ENCODE peak calls at places on chromosomes 11 and 22, in nine cellular contexts. M is fibroblast of lung; A is GM20000; P is RCC 7860; K is heart left ventricle; L is activated naive CD8-positive, alpha-beta T cell treated with anti-CD3 and anti-CD28 coated beads, Interleukin-2, amount 50 U/mL, for 24 hours; C is retina; V is ovary; G is IMR-90. Y is an unnamed sample.

GRCh38 chr11:46302866-46303265 is 25.4 kb downstream of the CREB3L1 start:
- DNase-seq in M (no peak), L (no peak), P (no peak), K (no peak), V (no peak), C (no peak), A (peak), G (no peak), Y (no peak)

GRCh38 chr11:72179804-72180396 is 12.0 kb upstream of the FOLR1 start:
- DNase-seq in K (no peak), V (no peak), C (no peak), G (no peak), L (no peak), M (peak), A (no peak), P (peak), Y (peak)

GRCh38 chr22:31488988-31489617 is 539 bp downstream of the EIF4ENIF1 start:
- DNase-seq in M (peak), C (peak), K (peak), G (peak), A (peak), L (peak), V (peak), P (no peak), Y (no peak)

GRCh38 chr11:102530558-102530957 is at the start of gene MMP7:
- DNase-seq in C (no peak), A (no peak), G (peak), V (no peak), P (peak), K (no peak), M (peak), L (no peak), Y (peak)

GRCh38 chr11:326842-327580 is 6.4 kb upstream of the IFITM3 start:
- DNase-seq in M (peak), L (peak), G (peak), V (peak), C (no peak), A (peak), P (no peak), K (peak), Y (no peak)

GRCh38 chr22:48742191-48742555 is 1085.5 kb downstream of the BRD1 start:
- DNase-seq in P (no peak), C (no peak), M (no peak), K (no peak), L (no peak), A (no peak), G (no peak), V (no peak), Y (no peak)

GRCh38 chr11:121508449-121508848 is 55.7 kb upstream of the SORL1-AS1 start:
- DNase-seq in P (no peak), G (no peak), M (no peak), L (no peak), A (no peak), C (no peak), K (no peak), V (no peak), Y (no peak)

GRCh38 chr11:44556735-44557409 is 8.6 kb upstream of the CD82 start:
- DNase-seq in M (peak), K (peak), G (peak), A (no peak), P (no peak), L (peak), C (peak), V (peak), Y (no peak)

GRCh38 chr11:128625316-128625715 is 38.0 kb upstream of the ETS1 start:
- DNase-seq in P (no peak), G (no peak), V (no peak), A (no peak), L (no peak), C (no peak), M (no peak), K (no peak), Y (no peak)

GRCh38 chr11:72725731-72726042 is 26.5 kb downstream of the ARAP1 start:
- DNase-seq in P (no peak), M (no peak), V (no peak), C (no peak), G (no peak), K (no peak), A (no peak), L (no peak), Y (no peak)

GRCh38 chr11:116879789-116880402 is 42.5 kb upstream of the APOA1 start:
- DNase-seq in K (no peak), L (no peak), M (peak), P (peak), C (peak), V (no peak), A (peak), G (peak), Y (peak)